ENCODE peak calls at places on chromosomes 5 and 9, in four cellular contexts. A is mammary epithelial cell; Y is H9; H is CD8-positive, alpha-beta T cell. E is an unnamed sample. For H3K9me3, the result is how much of the 10 kb centered on the place peaks cover.

GRCh38 chr5:30194595-30194994 is 998.9 kb upstream of the CDH6 start:
- DNase-seq in A (no peak), Y (no peak), H (no peak), E (no peak)

GRCh38 chr9:98575379-98576346 is 133.1 kb downstream of the GABBR2 start:
- DNase-seq in A (peak), Y (no peak), H (no peak), E (peak)

GRCh38 chr9:82116538-82116937 is 128.0 kb downstream of the SPATA31D1 start:
- DNase-seq in A (no peak), Y (no peak), H (no peak), E (no peak)

GRCh38 chr5:93519737-93520136 is 61.3 kb downstream of the NR2F1-AS1 start:
- DNase-seq in A (no peak), Y (no peak), H (no peak), E (peak)

GRCh38 chr9:131276107-131276888 is at the start of gene FAM78A:
- DNase-seq in A (no peak), Y (no peak), H (peak), E (peak)

GRCh38 chr9:29176231-29176630 is 1603.0 kb upstream of the C9orf72 start:
- DNase-seq in A (no peak), Y (no peak), H (no peak), E (no peak)

GRCh38 chr5:180343110-180343845 is 9.9 kb downstream of the GFPT2 start:
- DNase-seq in A (no peak), Y (peak), H (no peak), E (peak)

GRCh38 chr9:92980085-92980745 is 32.9 kb downstream of the FGD3 start:
- DNase-seq in A (peak), Y (no peak), H (no peak), E (peak)

GRCh38 chr9:21172156-21172555 is 5.7 kb upstream of the IFNA21 start:
- DNase-seq in A (no peak), Y (no peak), H (no peak), E (no peak)

GRCh38 chr5:172905771-172906170 is 53.5 kb upstream of the RPL26L1 start:
- DNase-seq in A (no peak), Y (peak), H (no peak), E (no peak)

GRCh38 chr5:38466444-38467189 is 89.8 kb downstream of the LIFR start:
- DNase-seq in A (no peak), Y (no peak), H (no peak), E (peak)

GRCh38 chr9:81395301-81396054 is 293.9 kb downstream of the TLE1 start:
- DNase-seq in A (no peak), Y (no peak), H (no peak), E (peak)

GRCh38 chr9:96149881-96150280 is 152.1 kb downstream of the HSD17B3 start:
- DNase-seq in A (no peak), Y (no peak), H (no peak), E (no peak)

GRCh38 chr9:519579-519978 is 304.9 kb downstream of the DOCK8 start:
- DNase-seq in A (no peak), Y (no peak), H (no peak), E (no peak)

GRCh38 chr5:178768371-178769260 is 38.2 kb upstream of the ZNF354A start:
- DNase-seq in A (no peak), Y (no peak), H (no peak), E (no peak)

GRCh38 chr9:136372561-136373299 is 739 bp downstream of the CARD9 start:
- DNase-seq in A (peak), Y (peak), H (no peak), E (peak)

GRCh38 chr9:12723409-12724028 is 30.3 kb downstream of the TYRP1 start:
- DNase-seq in A (peak), Y (no peak), H (no peak), E (peak)

GRCh38 chr9:126017758-126018157 is 270.6 kb downstream of the PBX3 start:
- DNase-seq in A (no peak), Y (no peak), H (no peak), E (no peak)

GRCh38 chr5:9015250-9015936 is 530.5 kb downstream of the SEMA5A start:
- DNase-seq in A (no peak), Y (no peak), H (no peak), E (peak)

GRCh38 chr5:148913985-148914421 is 87.6 kb downstream of the ADRB2 start:
- DNase-seq in A (peak), Y (no peak), H (no peak), E (peak)

GRCh38 chr5:107744418-107745330 is 73.9 kb upstream of the EFNA5 start:
- DNase-seq in A (no peak), Y (no peak), H (no peak), E (no peak)

GRCh38 chr5:112005533-112005926 is 248.5 kb upstream of the NREP start:
- DNase-seq in A (no peak), Y (no peak), H (no peak), E (peak)
- TF ChIP-seq CTCF in A (no peak), Y (no peak), H (no peak), E (no peak)

GRCh38 chr9:94638335-94639044 is 828 bp downstream of the FBP1 start:
- DNase-seq in A (no peak), Y (no peak), H (no peak), E (no peak)
- H3K9me3 ChIP-seq in A (under half), Y (under half), H (under half), E (under half)

GRCh38 chr5:163478982-163479271 is 18.5 kb downstream of the HMMR start:
- DNase-seq in A (no peak), Y (no peak), H (no peak), E (no peak)

GRCh38 chr5:163478126-163478981 is 17.9 kb downstream of the HMMR start:
- DNase-seq in A (peak), Y (no peak), H (no peak), E (peak)

GRCh38 chr5:163475416-163475815 is 15.0 kb downstream of the HMMR start:
- DNase-seq in A (no peak), Y (no peak), H (no peak), E (no peak)

GRCh38 chr5:163473613-163474243 is 13.3 kb downstream of the HMMR start:
- DNase-seq in A (no peak), Y (no peak), H (no peak), E (peak)
- TF ChIP-seq CTCF in A (peak), Y (peak), H (peak), E (no peak)

GRCh38 chr5:117719413-117719812 is 1144.8 kb upstream of the SEMA6A start:
- DNase-seq in A (no peak), Y (no peak), H (no peak), E (no peak)

GRCh38 chr5:117713585-117714198 is 1139.1 kb upstream of the SEMA6A start:
- DNase-seq in A (no peak), Y (peak), H (no peak), E (no peak)
- H3K9me3 ChIP-seq in A (under half), Y (under half), H (under half), E (under half)

DNA sequence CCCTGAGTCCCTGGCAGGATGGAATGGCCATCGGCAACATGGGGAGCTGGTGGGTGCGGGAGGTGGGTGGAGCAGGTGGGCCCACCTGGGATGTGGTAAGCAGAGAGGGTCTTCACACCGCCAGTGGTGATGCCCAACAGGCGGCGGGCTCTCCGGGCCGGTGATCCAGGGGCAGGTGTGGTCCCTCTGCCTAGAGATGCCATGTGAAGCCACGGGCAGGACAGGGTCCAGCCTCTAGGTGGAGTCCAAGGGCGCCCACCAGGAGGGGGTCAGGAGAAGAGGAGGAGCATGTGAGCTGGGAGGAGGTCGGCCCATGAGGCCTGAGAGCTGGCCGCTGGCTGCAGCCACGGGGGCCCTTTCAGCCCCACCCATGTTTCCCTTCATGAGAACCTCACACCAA is 221.1 kb downstream of the FANCC start:
- DNase-seq in A (no peak), Y (peak), H (no peak), E (no peak)
- TF ChIP-seq CTCF in A (no peak), Y (peak), H (no peak), E (no peak)

DNA sequence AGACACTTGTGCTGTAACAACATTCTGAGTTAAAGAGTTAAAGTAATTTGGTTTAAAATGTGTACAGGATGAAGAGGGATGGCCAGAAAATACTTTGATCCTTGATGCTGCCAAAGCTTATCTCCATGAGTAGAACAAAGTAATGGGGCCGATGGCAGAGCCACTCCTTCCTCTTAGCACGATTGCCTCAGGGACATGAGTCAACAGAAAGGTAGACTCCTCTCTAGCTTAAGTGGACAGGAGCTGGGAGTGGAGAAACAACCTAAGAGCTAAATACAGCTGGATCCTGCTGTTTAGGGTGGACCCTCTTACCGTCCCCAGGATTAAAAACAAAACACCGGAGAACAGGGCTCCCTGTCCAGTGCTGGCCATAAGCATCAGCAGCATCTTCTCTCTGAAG is 267.3 kb downstream of the IRX1 start:
- DNase-seq in A (peak), Y (no peak), H (no peak), E (no peak)
- H3K9me3 ChIP-seq in A (under half), Y (under half), H (under half), E (under half)

GRCh38 chr9:36946653-36947052 is 87.4 kb downstream of the PAX5 start:
- DNase-seq in A (peak), Y (no peak), H (no peak), E (peak)
- TF ChIP-seq CTCF in A (no peak), Y (no peak), H (no peak), E (no peak)

E was measured in fibroblast of lung.